ENCODE peak calls at places on chromosomes 7 and 10, in five cellular contexts. One of them, this sample, is unnamed.
A peak's percentile ranks its signal among the peaks of the same experiment; 100 is the strongest.

GRCh38 chr7:47190462-47190861 is 391.4 kb downstream of the TNS3 start:
- DNase-seq in HepG2: no peak
- DNase-seq in NT2/D1: no peak
- DNase-seq in H1: no peak
- DNase-seq in GM12878: no peak
- DNase-seq in this sample: no peak

GRCh38 chr7:5526190-5527037 is 102.8 kb upstream of the TNRC18 start:
- DNase-seq in NT2/D1: no peak
- DNase-seq in GM12878: no peak
- DNase-seq in H1: no peak
- DNase-seq in HepG2: peak; percentile 57
- DNase-seq in this sample: no peak

GRCh38 chr7:51151452-51151851 is 165.2 kb downstream of the COBL start:
- DNase-seq in NT2/D1: no peak
- DNase-seq in HepG2: no peak
- DNase-seq in H1: no peak
- DNase-seq in GM12878: no peak
- DNase-seq in this sample: no peak

GRCh38 chr7:20146461-20146860 is 70.7 kb downstream of the MACC1 start:
- DNase-seq in H1: no peak
- DNase-seq in NT2/D1: no peak
- DNase-seq in GM12878: no peak
- DNase-seq in HepG2: no peak
- DNase-seq in this sample: no peak

GRCh38 chr7:3267928-3268690 is 32.9 kb upstream of the SDK1 start:
- DNase-seq in HepG2: no peak
- DNase-seq in NT2/D1: no peak
- DNase-seq in H1: no peak
- DNase-seq in GM12878: no peak
- DNase-seq in this sample: no peak

GRCh38 chr10:126350216-126350992 is 37.9 kb downstream of the ADAM12 start:
- DNase-seq in H1: no peak
- DNase-seq in NT2/D1: no peak
- DNase-seq in GM12878: no peak
- DNase-seq in HepG2: no peak
- DNase-seq in this sample: no peak

GRCh38 chr10:121243899-121244241 is 354.4 kb downstream of the FGFR2 start:
- DNase-seq in GM12878: no peak
- DNase-seq in HepG2: no peak
- DNase-seq in NT2/D1: no peak
- DNase-seq in H1: no peak
- DNase-seq in this sample: no peak

GRCh38 chr10:52488606-52489485 is 174.8 kb downstream of the DKK1 start:
- DNase-seq in NT2/D1: no peak
- DNase-seq in H1: no peak
- DNase-seq in HepG2: peak; percentile 46
- DNase-seq in GM12878: no peak
- DNase-seq in this sample: peak; percentile 42

GRCh38 chr7:101506531-101506930 is 122.6 kb downstream of the MYL10 start:
- DNase-seq in GM12878: no peak
- DNase-seq in H1: no peak
- DNase-seq in NT2/D1: no peak
- DNase-seq in HepG2: no peak
- DNase-seq in this sample: no peak

GRCh38 chr10:78852856-78853255 is 215.9 kb upstream of the ZMIZ1 start:
- DNase-seq in NT2/D1: no peak
- DNase-seq in HepG2: no peak
- DNase-seq in H1: no peak
- DNase-seq in GM12878: no peak
- DNase-seq in this sample: peak; percentile 56

GRCh38 chr7:113404245-113404644 is 285.9 kb upstream of the SMIM30 start:
- DNase-seq in H1: peak; percentile 13
- DNase-seq in HepG2: peak; percentile 6
- DNase-seq in NT2/D1: no peak
- DNase-seq in GM12878: no peak
- DNase-seq in this sample: peak; percentile 46

GRCh38 chr7:94170836-94171235 is 166.7 kb upstream of the BET1 start:
- DNase-seq in HepG2: no peak
- DNase-seq in GM12878: peak; percentile 51
- DNase-seq in H1: no peak
- DNase-seq in NT2/D1: no peak
- DNase-seq in this sample: no peak

GRCh38 chr7:143975617-143976016 is 21.0 kb downstream of the OR2F1 start:
- DNase-seq in H1: no peak
- DNase-seq in NT2/D1: peak; percentile 6
- DNase-seq in HepG2: peak; percentile 63
- DNase-seq in GM12878: no peak
- DNase-seq in this sample: no peak

GRCh38 chr7:150368098-150368883 is at the start of gene REPIN1:
- DNase-seq in NT2/D1: peak; percentile 77
- DNase-seq in H1: no peak
- DNase-seq in GM12878: no peak
- DNase-seq in HepG2: peak; percentile 86
- DNase-seq in this sample: peak; percentile 86

GRCh38 chr7:112220877-112221434 is 14.5 kb downstream of the ZNF277 start:
- DNase-seq in NT2/D1: no peak
- DNase-seq in H1: no peak
- DNase-seq in GM12878: no peak
- DNase-seq in HepG2: no peak
- DNase-seq in this sample: no peak

GRCh38 chr7:105353752-105354328 is 34.9 kb downstream of the SRPK2 start:
- DNase-seq in HepG2: no peak
- DNase-seq in H1: no peak
- DNase-seq in GM12878: no peak
- DNase-seq in NT2/D1: no peak
- DNase-seq in this sample: no peak

GRCh38 chr7:151088856-151089699 is 2.8 kb downstream of the AGAP3 start:
- DNase-seq in H1: no peak
- DNase-seq in GM12878: no peak
- DNase-seq in HepG2: peak; percentile 73
- DNase-seq in NT2/D1: no peak
- DNase-seq in this sample: no peak

GRCh38 chr7:3234851-3235250 is 66.2 kb upstream of the SDK1 start:
- DNase-seq in GM12878: no peak
- DNase-seq in HepG2: no peak
- DNase-seq in H1: no peak
- DNase-seq in NT2/D1: no peak
- DNase-seq in this sample: no peak

GRCh38 chr10:878333-878753 is 53.2 kb downstream of the LARP4B start:
- DNase-seq in H1: no peak
- DNase-seq in GM12878: no peak
- DNase-seq in NT2/D1: no peak
- DNase-seq in HepG2: no peak
- DNase-seq in this sample: no peak

GRCh38 chr7:44224216-44224950 is 23.6 kb downstream of the YKT6 start:
- DNase-seq in GM12878: no peak
- DNase-seq in NT2/D1: no peak
- DNase-seq in H1: no peak
- DNase-seq in HepG2: no peak
- DNase-seq in this sample: no peak

GRCh38 chr10:1057106-1057657 is 997 bp downstream of the WDR37 start:
- DNase-seq in GM12878: no peak
- DNase-seq in H1: no peak
- DNase-seq in HepG2: no peak
- DNase-seq in NT2/D1: no peak
- DNase-seq in this sample: peak; percentile 15

GRCh38 chr10:17051851-17052250 is 77.8 kb downstream of the CUBN start:
- DNase-seq in H1: no peak
- DNase-seq in NT2/D1: no peak
- DNase-seq in GM12878: no peak
- DNase-seq in HepG2: no peak
- DNase-seq in this sample: no peak

GRCh38 chr7:5693529-5693928 is 87.9 kb downstream of the RNF216 start:
- DNase-seq in H1: no peak
- DNase-seq in HepG2: peak; percentile 16
- DNase-seq in NT2/D1: no peak
- DNase-seq in GM12878: peak; percentile 89
- DNase-seq in this sample: no peak

GRCh38 chr7:118949031-118949430 is 724.5 kb downstream of the ANKRD7 start:
- DNase-seq in HepG2: no peak
- DNase-seq in H1: no peak
- DNase-seq in GM12878: no peak
- DNase-seq in NT2/D1: no peak
- DNase-seq in this sample: no peak

GRCh38 chr10:46217749-46218453 is 68.9 kb upstream of the ANTXRL start:
- DNase-seq in HepG2: no peak
- DNase-seq in NT2/D1: no peak
- DNase-seq in GM12878: no peak
- DNase-seq in H1: no peak
- DNase-seq in this sample: no peak

GRCh38 chr7:73703985-73704639 is 15.4 kb downstream of the STX1A start:
- DNase-seq in NT2/D1: no peak
- DNase-seq in GM12878: no peak
- DNase-seq in HepG2: no peak
- DNase-seq in H1: peak; percentile 47
- DNase-seq in this sample: peak; percentile 77

GRCh38 chr7:144019457-144019856 is 19.3 kb downstream of the OR6B1 start:
- DNase-seq in H1: peak; percentile 2
- DNase-seq in GM12878: no peak
- DNase-seq in HepG2: peak; percentile 69
- DNase-seq in NT2/D1: peak; percentile 40
- DNase-seq in this sample: no peak

GRCh38 chr10:131213651-131214505 is 97.6 kb downstream of the TCERG1L start:
- DNase-seq in GM12878: no peak
- DNase-seq in H1: no peak
- DNase-seq in HepG2: no peak
- DNase-seq in NT2/D1: no peak
- DNase-seq in this sample: no peak

GRCh38 chr10:73744690-73744994 is 470 bp downstream of the SEC24C start:
- DNase-seq in GM12878: no peak
- DNase-seq in H1: no peak
- DNase-seq in NT2/D1: no peak
- DNase-seq in HepG2: peak; percentile 53
- DNase-seq in this sample: peak; percentile 68

GRCh38 chr7:46945328-46945727 is 636.6 kb downstream of the TNS3 start:
- DNase-seq in HepG2: no peak
- DNase-seq in H1: no peak
- DNase-seq in GM12878: no peak
- DNase-seq in NT2/D1: no peak
- DNase-seq in this sample: no peak

GRCh38 chr10:11260136-11260535 is 242.5 kb downstream of the CELF2 start:
- DNase-seq in GM12878: no peak
- DNase-seq in NT2/D1: no peak
- DNase-seq in H1: no peak
- DNase-seq in HepG2: no peak
- DNase-seq in this sample: peak; percentile 18

GRCh38 chr7:113730309-113730955 is 188.4 kb downstream of the PPP1R3A start:
- DNase-seq in NT2/D1: no peak
- DNase-seq in HepG2: no peak
- DNase-seq in GM12878: no peak
- DNase-seq in H1: no peak
- DNase-seq in this sample: no peak

GRCh38 chr10:11810313-11810766 is 12.8 kb upstream of the PROSER2 start:
- DNase-seq in HepG2: peak; percentile 70
- DNase-seq in GM12878: no peak
- DNase-seq in H1: no peak
- DNase-seq in NT2/D1: no peak
- DNase-seq in this sample: no peak

GRCh38 chr7:93044147-93044810 is 73.5 kb downstream of the SAMD9 start:
- DNase-seq in HepG2: no peak
- DNase-seq in GM12878: no peak
- DNase-seq in NT2/D1: peak; percentile 74
- DNase-seq in H1: no peak
- DNase-seq in this sample: no peak

GRCh38 chr10:133198206-133198605 is 31.8 kb upstream of the UTF1 start:
- DNase-seq in HepG2: no peak
- DNase-seq in H1: no peak
- DNase-seq in NT2/D1: no peak
- DNase-seq in GM12878: no peak
- DNase-seq in this sample: no peak

GRCh38 chr10:65377687-65378086 is 1548.1 kb upstream of the LRRTM3 start:
- DNase-seq in H1: no peak
- DNase-seq in NT2/D1: peak; percentile 15
- DNase-seq in HepG2: no peak
- DNase-seq in GM12878: no peak
- DNase-seq in this sample: no peak

GRCh38 chr10:73992899-73993788 is 4.8 kb upstream of the VCL start:
- DNase-seq in GM12878: no peak
- DNase-seq in NT2/D1: no peak
- DNase-seq in HepG2: no peak
- DNase-seq in H1: no peak
- DNase-seq in this sample: no peak

DNA sequence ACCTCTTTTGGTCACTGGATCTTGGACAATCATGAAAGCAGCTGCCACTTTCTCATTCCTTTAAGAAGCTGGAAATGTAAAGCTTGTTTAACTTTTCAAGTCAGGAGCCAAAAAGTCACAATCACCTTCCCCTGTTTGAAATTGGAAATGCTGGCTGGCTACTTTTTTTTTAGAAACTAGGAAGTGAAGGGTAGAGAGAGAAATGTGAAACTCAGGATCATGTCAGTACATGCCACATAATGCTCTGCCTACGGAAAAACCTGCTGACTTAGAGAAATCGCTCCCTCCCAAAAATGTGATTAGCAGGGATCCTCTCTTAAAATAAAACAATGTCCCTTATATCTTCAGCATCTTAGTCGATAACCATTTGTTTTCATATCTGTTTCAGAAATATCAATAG is 188.4 kb upstream of the C7orf33 start:
- DNase-seq in H1: no peak
- DNase-seq in GM12878: no peak
- DNase-seq in NT2/D1: no peak
- DNase-seq in HepG2: no peak
- DNase-seq in this sample: no peak
- TF ChIP-seq SUZ12 in H1: no peak
- TF ChIP-seq SUZ12 in GM12878: no peak
- TF ChIP-seq SUZ12 in NT2/D1: no peak
- TF ChIP-seq SUZ12 in HepG2: no peak
- TF ChIP-seq SUZ12 in this sample: no peak

GRCh38 chr10:80187465-80188409 is 17.6 kb downstream of the ANXA11 start:
- DNase-seq in HepG2: peak; percentile 13
- DNase-seq in GM12878: peak; percentile 56
- DNase-seq in H1: no peak
- DNase-seq in NT2/D1: no peak
- DNase-seq in this sample: no peak
- TF ChIP-seq SUZ12 in HepG2: no peak
- TF ChIP-seq SUZ12 in GM12878: no peak
- TF ChIP-seq SUZ12 in H1: no peak
- TF ChIP-seq SUZ12 in NT2/D1: no peak
- TF ChIP-seq SUZ12 in this sample: no peak

GRCh38 chr10:102003541-102003940 is 52.4 kb downstream of the ARMH3 start:
- DNase-seq in HepG2: no peak
- DNase-seq in H1: no peak
- DNase-seq in NT2/D1: no peak
- DNase-seq in GM12878: no peak
- DNase-seq in this sample: no peak
- TF ChIP-seq SUZ12 in HepG2: no peak
- TF ChIP-seq SUZ12 in H1: no peak
- TF ChIP-seq SUZ12 in NT2/D1: no peak
- TF ChIP-seq SUZ12 in GM12878: no peak
- TF ChIP-seq SUZ12 in this sample: no peak

GRCh38 chr7:138756591-138757222 is 41.1 kb upstream of the TMEM213 start:
- DNase-seq in NT2/D1: no peak
- DNase-seq in HepG2: no peak
- DNase-seq in GM12878: no peak
- DNase-seq in H1: no peak
- DNase-seq in this sample: no peak
- TF ChIP-seq SUZ12 in NT2/D1: no peak
- TF ChIP-seq SUZ12 in HepG2: no peak
- TF ChIP-seq SUZ12 in GM12878: no peak
- TF ChIP-seq SUZ12 in H1: no peak
- TF ChIP-seq SUZ12 in this sample: no peak

This sample was measured in HEK293T.